ENCODE peak calls at places on chromosomes 4 and X, in nine cellular contexts. V is stimulated activated CD4-positive, alpha-beta T cell treated with anti-CD3 and anti-CD28 coated beads, TNF-alpha, amount 100 ng/mL, for 1 hour; G is osteocyte; H is H54; N is fibroblast of gingiva; A is upper lobe of left lung; S is ovary; I is memory B cell; E is activated naive CD8-positive, alpha-beta T cell treated with anti-CD3 and anti-CD28 coated beads, Interleukin-2, amount 50 U/mL, for 16 hours. M is an unnamed sample.

GRCh38 chrX:48516285-48516684 is 5.3 kb upstream of the EBP start:
- DNase-seq in V (no peak), G (no peak), H (no peak), N (no peak), A (no peak), S (no peak), I (no peak), E (no peak), M (no peak)

GRCh38 chr4:71231073-71231752 is 107.6 kb upstream of the SLC4A4 start:
- DNase-seq in V (no peak), G (no peak), H (no peak), N (peak), A (peak), S (no peak), I (no peak), E (no peak), M (no peak)

GRCh38 chr4:45327544-45327943 is 601.2 kb upstream of the GNPDA2 start:
- DNase-seq in V (no peak), G (no peak), H (no peak), N (no peak), A (no peak), S (no peak), I (no peak), E (no peak), M (no peak)

GRCh38 chr4:35725131-35725530 is 519.2 kb downstream of the ARAP2 start:
- DNase-seq in V (no peak), G (no peak), H (no peak), N (no peak), A (no peak), S (no peak), I (no peak), E (no peak), M (no peak)

GRCh38 chr4:121875663-121876062 is 5.4 kb upstream of the BBS7 start:
- DNase-seq in V (no peak), G (no peak), H (no peak), N (no peak), A (no peak), S (no peak), I (no peak), E (no peak), M (no peak)

GRCh38 chr4:55545133-55545532 is 1.6 kb downstream of the CLOCK start:
- DNase-seq in V (no peak), G (no peak), H (no peak), N (no peak), A (no peak), S (no peak), I (no peak), E (no peak), M (no peak)

GRCh38 chr4:4225915-4226605 is 669 bp downstream of the OTOP1 start:
- DNase-seq in V (no peak), G (no peak), H (no peak), N (peak), A (no peak), S (no peak), I (no peak), E (no peak), M (no peak)

GRCh38 chr4:42391356-42391675 is 6.0 kb upstream of the SHISA3 start:
- DNase-seq in V (no peak), G (no peak), H (no peak), N (no peak), A (no peak), S (no peak), I (no peak), E (no peak), M (no peak)

GRCh38 chrX:130539721-130540321 is 138.0 kb downstream of the RBMX2 start:
- DNase-seq in V (no peak), G (no peak), H (peak), N (peak), A (peak), S (peak), I (no peak), E (no peak), M (no peak)

GRCh38 chrX:17376381-17377046 is 1.5 kb downstream of the NHS start:
- DNase-seq in V (no peak), G (no peak), H (no peak), N (no peak), A (no peak), S (peak), I (no peak), E (no peak), M (no peak)

GRCh38 chr4:2811830-2812599 is 19.1 kb downstream of the SH3BP2 start:
- DNase-seq in V (no peak), G (no peak), H (peak), N (peak), A (peak), S (peak), I (peak), E (no peak), M (no peak)

GRCh38 chr4:152063301-152064235 is 302.8 kb upstream of the GATB start:
- DNase-seq in V (no peak), G (no peak), H (no peak), N (no peak), A (no peak), S (no peak), I (no peak), E (no peak), M (no peak)

GRCh38 chr4:176920694-176921093 is 128.0 kb upstream of the VEGFC start:
- DNase-seq in V (no peak), G (no peak), H (no peak), N (no peak), A (no peak), S (no peak), I (no peak), E (no peak), M (no peak)

GRCh38 chr4:151251922-151252321 is 25.0 kb upstream of the PRSS48 start:
- DNase-seq in V (no peak), G (no peak), H (no peak), N (no peak), A (no peak), S (no peak), I (no peak), E (no peak), M (no peak)

GRCh38 chr4:153579872-153580271 is 104.2 kb upstream of the TLR2 start:
- DNase-seq in V (no peak), G (no peak), H (no peak), N (no peak), A (no peak), S (no peak), I (no peak), E (no peak), M (no peak)

GRCh38 chrX:155888139-155888538 is 7.0 kb downstream of the VAMP7 start:
- DNase-seq in V (no peak), G (no peak), H (peak), N (peak), A (no peak), S (no peak), I (no peak), E (no peak), M (no peak)

GRCh38 chr4:116357758-116358157 is 727.6 kb downstream of the TRAM1L1 start:
- DNase-seq in V (no peak), G (no peak), H (no peak), N (no peak), A (peak), S (no peak), I (no peak), E (no peak), M (no peak)

GRCh38 chr4:78313754-78314120 is 237.8 kb upstream of the ANXA3 start:
- DNase-seq in V (no peak), G (no peak), H (no peak), N (no peak), A (no peak), S (no peak), I (no peak), E (no peak), M (no peak)

GRCh38 chr4:77100234-77100633 is 24.4 kb upstream of the CCNI start:
- DNase-seq in V (no peak), G (no peak), H (no peak), N (no peak), A (no peak), S (no peak), I (no peak), E (no peak), M (no peak)

GRCh38 chrX:7926914-7927258 is 327 bp downstream of the PNPLA4 start:
- DNase-seq in V (no peak), G (no peak), H (no peak), N (no peak), A (no peak), S (no peak), I (no peak), E (no peak), M (no peak)

GRCh38 chr4:116870667-116871066 is 214.7 kb downstream of the TRAM1L1 start:
- DNase-seq in V (no peak), G (no peak), H (no peak), N (no peak), A (no peak), S (no peak), I (no peak), E (no peak), M (no peak)

GRCh38 chr4:161767116-161767515 is 396.7 kb downstream of the FSTL5 start:
- DNase-seq in V (no peak), G (no peak), H (peak), N (peak), A (no peak), S (no peak), I (no peak), E (no peak), M (no peak)

GRCh38 chr4:73740353-73740778 is at the start of gene CXCL8:
- DNase-seq in V (no peak), G (no peak), H (peak), N (peak), A (peak), S (peak), I (no peak), E (no peak), M (no peak)

GRCh38 chr4:38803833-38804653 is 548 bp downstream of the TLR1 start:
- DNase-seq in V (no peak), G (no peak), H (no peak), N (no peak), A (no peak), S (no peak), I (no peak), E (no peak), M (no peak)

M was measured in activated CD4-positive, CD25-positive, alpha-beta regulatory T cell treated with anti-CD3 and anti-CD28 coated beads, Interleukin-2, amount 50 U/mL, for 16 hours.